ENCODE peak calls at places on chromosomes 11 and 22, in seven cellular contexts. K is mesendoderm, U is mesenchymal stem cell, H is neuronal stem cell, W is H9, O is IMR-90, E is H1. P is an unnamed sample.

GRCh38 chr11:75969626-75970308 is 154.8 kb downstream of the UVRAG start:
- DNase-seq in K (no peak), U (peak), H (no peak), W (no peak), O (peak), E (no peak), P (no peak)

GRCh38 chr11:66335531-66336233 is 552 bp downstream of the RIN1 start:
- DNase-seq in K (peak), U (peak), H (no peak), W (peak), O (peak), E (no peak), P (peak)

GRCh38 chr11:111206472-111206871 is 39.1 kb upstream of the POU2AF2 start:
- DNase-seq in K (no peak), U (no peak), H (no peak), W (no peak), O (peak), E (no peak), P (no peak)

GRCh38 chr11:65588199-65589054 is 7.2 kb downstream of the KCNK7 start:
- DNase-seq in K (peak), U (peak), H (no peak), W (peak), O (peak), E (no peak), P (no peak)

GRCh38 chr11:122977455-122978302 is 4.0 kb downstream of the BSX start:
- DNase-seq in K (peak), U (no peak), H (peak), W (peak), O (no peak), E (no peak), P (no peak)

GRCh38 chr22:35417606-35418005 is 17.7 kb downstream of the MCM5 start:
- DNase-seq in K (no peak), U (no peak), H (no peak), W (no peak), O (no peak), E (no peak), P (no peak)

GRCh38 chr11:17770048-17770652 is 35.6 kb downstream of the KCNC1 start:
- DNase-seq in K (peak), U (no peak), H (no peak), W (peak), O (no peak), E (no peak), P (no peak)

GRCh38 chr11:33310720-33311500 is 53.7 kb downstream of the HIPK3 start:
- DNase-seq in K (peak), U (peak), H (no peak), W (peak), O (peak), E (peak), P (peak)

GRCh38 chr22:49997221-49997599 is 15.4 kb downstream of the IL17REL start:
- DNase-seq in K (no peak), U (no peak), H (no peak), W (no peak), O (no peak), E (no peak), P (no peak)

GRCh38 chr22:29663230-29663826 is 56.5 kb upstream of the CABP7 start:
- DNase-seq in K (no peak), U (peak), H (no peak), W (no peak), O (peak), E (no peak), P (no peak)

GRCh38 chr11:20042025-20042639 is 118.1 kb downstream of the DBX1 start:
- DNase-seq in K (no peak), U (peak), H (no peak), W (no peak), O (peak), E (no peak), P (no peak)
- H3K27ac ChIP-seq in K (no peak), U (peak), H (no peak), W (no peak), O (no peak), E (no peak), P (no peak)

GRCh38 chr11:72195518-72195917 is 3.6 kb downstream of the FOLR1 start:
- DNase-seq in K (no peak), U (no peak), H (no peak), W (no peak), O (no peak), E (no peak), P (no peak)
- H3K4ac ChIP-seq in K (no peak), U (no peak), H (no peak), W (no peak), O (no peak), E (no peak), P (no peak)

DNA sequence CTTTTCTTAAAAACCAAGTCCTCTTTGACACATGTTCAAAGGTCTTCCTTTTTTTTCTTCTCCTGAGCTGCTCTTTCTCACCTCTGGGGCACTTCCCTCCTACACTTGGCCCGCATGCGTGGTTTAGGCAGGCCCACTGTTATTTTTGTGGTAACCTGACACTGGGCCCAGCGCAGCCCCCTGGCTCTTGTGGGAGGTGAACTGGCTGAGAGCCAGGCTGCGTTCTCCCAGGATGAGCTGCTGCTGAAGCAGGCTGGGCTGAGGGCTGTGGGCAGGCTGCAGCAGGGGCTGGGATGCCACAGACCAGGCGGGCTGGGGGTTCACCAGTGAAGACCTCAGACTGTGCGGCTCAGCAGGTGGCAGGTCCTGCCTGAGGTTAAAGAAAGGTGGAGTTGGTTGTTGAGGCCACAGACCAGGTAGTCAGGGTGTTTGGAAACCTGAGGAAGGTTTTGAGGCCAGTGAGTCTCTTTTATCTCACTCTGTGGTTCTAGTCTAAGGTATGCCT is 72.4 kb downstream of the TEAD1 start:
- DNase-seq in K (peak), U (peak), H (peak), W (peak), O (peak), E (peak), P (peak)
- H3K23ac ChIP-seq in K (no peak), U (no peak), H (no peak), W (no peak), O (peak), E (no peak), P (no peak)

DNA sequence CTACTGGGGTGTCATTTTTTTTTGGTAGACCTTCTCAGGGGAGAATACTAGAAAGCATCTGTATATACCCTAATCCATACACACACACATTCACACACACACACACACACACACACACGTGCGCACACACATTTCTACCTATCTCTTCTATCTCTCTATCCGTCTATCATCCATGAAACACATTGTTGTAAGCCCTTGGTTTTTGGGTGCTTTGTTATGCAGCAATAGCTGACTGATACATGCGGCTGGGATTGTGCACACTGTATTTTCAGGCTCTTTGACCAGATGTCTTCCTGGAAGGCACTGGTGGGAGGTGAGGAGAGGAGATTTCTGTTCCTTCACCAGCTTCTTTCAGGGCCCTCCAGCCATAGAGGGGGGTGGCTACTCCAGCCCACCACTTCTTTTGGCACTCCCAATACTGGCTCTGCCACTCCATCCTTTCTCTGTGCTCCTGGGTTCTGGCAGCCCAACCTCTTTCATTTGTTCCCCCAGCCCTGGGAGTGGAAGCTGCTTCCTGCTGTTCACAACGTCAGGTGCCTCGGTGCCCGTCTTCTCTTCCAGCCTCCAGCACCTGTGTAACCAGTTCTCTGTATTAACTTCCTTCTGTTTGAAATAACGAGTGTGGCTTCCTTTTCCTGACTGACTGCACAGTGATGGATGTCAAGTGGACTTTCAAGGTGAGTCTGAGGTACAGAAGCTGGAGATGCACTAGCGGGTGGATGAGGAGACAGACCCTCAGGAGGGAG is 12.4 kb upstream of the MUC2 start:
- DNase-seq in K (no peak), U (no peak), H (no peak), W (no peak), O (no peak), E (no peak), P (no peak)
- H3K27ac ChIP-seq in K (no peak), U (no peak), H (no peak), W (no peak), O (no peak), E (no peak), P (no peak)

GRCh38 chr11:129791515-129791914 is 24.1 kb upstream of the TMEM45B start:
- DNase-seq in K (no peak), U (no peak), H (no peak), W (no peak), O (no peak), E (no peak), P (no peak)

GRCh38 chr11:129787518-129787917 is 28.1 kb upstream of the TMEM45B start:
- DNase-seq in K (no peak), U (no peak), H (no peak), W (no peak), O (no peak), E (no peak), P (no peak)

GRCh38 chr11:129790131-129790530 is 25.5 kb upstream of the TMEM45B start:
- DNase-seq in K (no peak), U (no peak), H (no peak), W (no peak), O (no peak), E (no peak), P (no peak)

GRCh38 chr11:129785383-129786111 is 30.1 kb upstream of the TMEM45B start:
- DNase-seq in K (peak), U (no peak), H (no peak), W (no peak), O (peak), E (no peak), P (no peak)

DNA sequence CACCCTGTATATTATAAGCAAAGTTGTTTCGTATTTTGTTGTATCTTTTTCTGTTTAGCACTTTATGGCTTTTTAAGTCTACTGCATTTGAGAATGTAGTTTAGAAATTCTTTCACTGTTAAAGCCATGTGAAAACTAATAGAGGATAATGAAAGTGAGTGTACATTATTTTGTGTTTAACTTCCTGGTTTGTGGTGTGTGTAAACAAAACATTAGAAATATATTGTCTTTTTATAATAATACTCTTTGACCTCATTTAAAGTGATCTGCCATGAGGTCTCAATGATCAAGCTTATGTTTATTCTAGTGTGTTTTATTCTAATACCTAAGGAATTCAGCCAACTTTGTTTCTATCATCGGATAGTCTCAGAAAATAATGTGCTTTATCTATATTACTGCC is 27.4 kb upstream of the TMEM45B start:
- DNase-seq in K (no peak), U (no peak), H (no peak), W (no peak), O (no peak), E (no peak), P (no peak)
- H3K4ac ChIP-seq in K (no peak), U (no peak), H (no peak), W (no peak), O (no peak), E (no peak), P (no peak)

DNA sequence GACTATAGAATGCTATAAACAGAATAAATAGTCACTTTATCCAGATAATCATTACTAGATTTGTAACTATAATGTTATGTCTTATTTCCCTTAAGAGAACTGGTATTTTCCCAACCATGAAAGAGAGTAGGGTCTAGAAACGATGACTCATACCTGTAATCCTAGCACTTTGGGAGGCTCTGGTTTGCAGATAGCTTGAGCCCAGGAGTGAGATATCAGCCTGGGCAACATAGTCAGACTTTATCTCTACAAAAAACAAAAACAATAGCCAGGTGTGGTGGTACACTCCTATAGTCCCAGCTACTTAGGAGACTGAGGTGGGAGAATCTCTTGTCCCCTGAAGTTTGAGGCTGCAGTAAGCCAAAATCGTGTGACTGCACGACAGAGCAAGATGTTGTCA is 30.9 kb downstream of the OR52A5 start:
- DNase-seq in K (peak), U (no peak), H (no peak), W (no peak), O (no peak), E (no peak), P (no peak)
- H3K23ac ChIP-seq in K (no peak), U (no peak), H (no peak), W (no peak), O (no peak), E (no peak), P (no peak)

DNA sequence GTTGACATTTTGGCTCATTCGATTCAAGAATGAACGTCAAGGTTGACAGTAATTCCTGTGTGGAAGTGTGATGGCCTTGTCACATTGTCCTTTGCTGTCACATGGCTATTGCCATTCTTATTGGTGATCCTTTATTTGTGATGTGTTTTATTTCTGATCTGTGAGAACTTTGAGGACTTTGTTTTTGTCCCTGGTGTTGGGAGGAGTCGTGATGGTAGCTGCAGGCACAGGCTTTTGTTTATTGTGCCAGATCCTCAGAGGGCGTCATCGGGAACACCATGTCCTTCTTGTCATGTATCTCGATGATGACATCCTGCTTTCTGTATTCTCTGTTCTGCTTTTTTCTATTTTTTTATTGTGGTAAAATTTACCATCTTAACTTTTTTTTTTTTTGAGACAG is 5.6 kb downstream of the PICK1 start:
- DNase-seq in K (no peak), U (no peak), H (no peak), W (no peak), O (no peak), E (no peak), P (no peak)
- H3K27ac ChIP-seq in K (no peak), U (no peak), H (no peak), W (no peak), O (no peak), E (no peak), P (no peak)

GRCh38 chr11:9799901-9800300 is 136.0 kb downstream of the SWAP70 start:
- DNase-seq in K (no peak), U (no peak), H (no peak), W (no peak), O (no peak), E (no peak), P (peak)
- H3K4ac ChIP-seq in K (no peak), U (no peak), H (no peak), W (no peak), O (peak), E (no peak), P (no peak)

GRCh38 chr11:88312665-88313064 is 24.9 kb downstream of the CTSC start:
- DNase-seq in K (no peak), U (peak), H (no peak), W (no peak), O (no peak), E (no peak), P (no peak)
- H3K23ac ChIP-seq in K (no peak), U (no peak), H (no peak), W (no peak), O (peak), E (no peak), P (no peak)

P was measured in trophoblast cell.